ENCODE peak calls at places on chromosomes 12 and 14, in nine cellular contexts. J is esophagus muscularis mucosa, K is HCT116, T is SK-N-SH, E is Panc1, W is stomach, Q is suprapubic skin, D is transverse colon, A is K562. X is an unnamed sample.

GRCh38 chr14:96424104-96424989 is 32.4 kb downstream of the AK7 start:
- DNase-seq in J (no peak), K (peak; percentile 57), T (peak; percentile 77), E (peak; percentile 32), W (peak; percentile 38), Q (no peak), D (peak; percentile 48), A (peak; percentile 33), X (peak; percentile 83)

GRCh38 chr14:95460647-95461478 is 55.6 kb downstream of the SYNE3 start:
- DNase-seq in J (peak; percentile 92), K (peak; percentile 37), T (no peak), E (no peak), W (no peak), Q (no peak), D (peak; percentile 59), A (no peak), X (no peak)

GRCh38 chr14:56752428-56752827 is 57.9 kb downstream of the OTX2 start:
- DNase-seq in J (no peak), K (no peak), T (no peak), E (no peak), W (no peak), Q (no peak), D (no peak), A (no peak), X (no peak)

GRCh38 chr14:88551094-88551870 is 3.5 kb downstream of the PTPN21 start:
- DNase-seq in J (no peak), K (peak; percentile 58), T (peak; percentile 88), E (no peak), W (peak; percentile 85), Q (peak; percentile 90), D (peak; percentile 84), A (peak; percentile 32), X (peak; percentile 86)

GRCh38 chr12:75364918-75365317 is 26.0 kb upstream of the GLIPR1L2 start:
- DNase-seq in J (no peak), K (no peak), T (no peak), E (no peak), W (no peak), Q (no peak), D (no peak), A (no peak), X (no peak)

GRCh38 chr12:131698286-131698685 is 12.6 kb upstream of the SFSWAP start:
- DNase-seq in J (no peak), K (no peak), T (no peak), E (no peak), W (no peak), Q (peak; percentile 65), D (no peak), A (no peak), X (no peak)

GRCh38 chr12:25151476-25151875 is 43.5 kb downstream of the DNAI7 start:
- DNase-seq in J (no peak), K (no peak), T (peak; percentile 15), E (peak; percentile 75), W (peak; percentile 32), Q (no peak), D (peak; percentile 39), A (no peak), X (no peak)

GRCh38 chr12:51520576-51521325 is 70.3 kb upstream of the SCN8A start:
- DNase-seq in J (no peak), K (no peak), T (no peak), E (no peak), W (no peak), Q (no peak), D (no peak), A (no peak), X (no peak)

GRCh38 chr12:57844725-57845477 is 1.6 kb downstream of the CTDSP2 start:
- DNase-seq in J (no peak), K (peak; percentile 23), T (peak; percentile 60), E (no peak), W (peak; percentile 58), Q (peak; percentile 89), D (peak; percentile 65), A (peak; percentile 39), X (peak; percentile 85)

GRCh38 chr12:103858953-103859601 is 18.0 kb upstream of the NT5DC3 start:
- DNase-seq in J (peak; percentile 96), K (peak; percentile 77), T (no peak), E (peak; percentile 64), W (peak; percentile 42), Q (no peak), D (peak; percentile 81), A (peak; percentile 19), X (no peak)
- TF ChIP-seq POLR2AphosphoS5 in J (peak; percentile 98), K (peak; percentile 36), T (no peak), E (peak; percentile 21), W (peak; percentile 10), Q (no peak), D (peak; percentile 87), A (no peak), X (no peak)

GRCh38 chr14:20802341-20803084 is at the start of gene RNASE1:
- DNase-seq in J (no peak), K (no peak), T (no peak), E (no peak), W (peak; percentile 71), Q (no peak), D (peak; percentile 72), A (peak; percentile 24), X (no peak)
- TF ChIP-seq POLR2AphosphoS5 in J (peak; percentile 45), K (no peak), T (no peak), E (no peak), W (peak; percentile 78), Q (no peak), D (peak; percentile 64), A (no peak), X (peak; percentile 52)

DNA sequence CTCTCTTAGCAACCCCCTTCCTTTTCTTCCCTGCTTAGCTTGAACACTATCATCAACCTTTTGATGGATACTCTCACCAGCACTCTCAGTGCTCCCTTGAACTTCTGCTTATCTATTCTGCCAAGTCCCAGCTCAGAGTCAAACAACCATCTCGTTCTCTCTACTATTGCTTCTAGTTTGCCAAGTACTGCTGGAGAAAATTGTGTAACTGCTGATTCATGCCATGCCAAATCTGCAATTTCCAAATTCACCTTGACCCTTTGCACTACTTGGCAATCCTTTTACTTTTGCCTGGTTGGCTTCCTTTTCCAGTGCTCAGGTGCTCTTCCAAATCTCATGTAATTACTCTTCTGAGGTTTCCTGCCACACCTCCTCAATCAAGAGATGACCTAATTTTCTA is 2.8 kb upstream of the CCDC196 start:
- DNase-seq in J (no peak), K (no peak), T (no peak), E (no peak), W (no peak), Q (no peak), D (no peak), A (no peak), X (no peak)
- TF ChIP-seq POLR2AphosphoS5 in J (no peak), K (no peak), T (no peak), E (no peak), W (no peak), Q (no peak), D (no peak), A (no peak), X (no peak)

DNA sequence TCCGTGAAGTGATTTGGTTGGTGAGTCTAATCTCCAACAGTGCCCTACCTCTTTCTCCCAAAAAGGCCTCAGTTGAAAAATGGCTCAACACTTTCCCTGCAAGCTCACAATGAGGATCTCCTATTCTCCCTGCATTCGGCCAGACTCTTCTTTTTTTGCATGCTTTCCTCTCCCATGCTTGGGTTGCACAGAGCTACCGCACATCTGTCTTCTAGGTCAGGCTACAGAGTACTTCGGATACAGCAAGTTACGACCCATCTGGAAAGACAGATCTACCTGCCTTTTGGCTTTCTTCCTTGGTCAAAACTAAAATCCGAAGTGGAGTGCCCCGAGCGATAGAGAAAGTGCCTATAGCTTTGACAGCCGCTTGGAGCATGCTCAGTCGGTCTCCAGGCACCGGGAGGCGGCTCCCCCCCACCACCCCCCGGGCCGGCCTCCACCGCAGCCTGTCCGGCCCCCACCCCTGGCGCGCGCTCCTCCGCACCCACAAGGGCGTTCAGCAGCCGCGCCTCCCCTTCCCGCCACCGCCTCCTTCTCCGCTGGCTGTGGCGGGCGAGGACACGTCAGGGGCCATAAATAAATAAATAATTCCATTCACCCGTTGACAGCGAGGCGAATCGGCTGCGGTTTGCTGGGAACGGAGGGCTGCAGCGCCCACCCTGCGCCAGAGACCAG is at the start of gene SLC16A7:
- DNase-seq in J (peak; percentile 97), K (peak; percentile 59), T (peak; percentile 63), E (no peak), W (peak; percentile 87), Q (peak; percentile 88), D (peak; percentile 83), A (no peak), X (peak; percentile 97)
- TF ChIP-seq POLR2AphosphoS5 in J (peak; percentile 29), K (peak; percentile 21), T (no peak), E (no peak), W (peak; percentile 36), Q (no peak), D (peak; percentile 31), A (no peak), X (peak; percentile 86)

DNA sequence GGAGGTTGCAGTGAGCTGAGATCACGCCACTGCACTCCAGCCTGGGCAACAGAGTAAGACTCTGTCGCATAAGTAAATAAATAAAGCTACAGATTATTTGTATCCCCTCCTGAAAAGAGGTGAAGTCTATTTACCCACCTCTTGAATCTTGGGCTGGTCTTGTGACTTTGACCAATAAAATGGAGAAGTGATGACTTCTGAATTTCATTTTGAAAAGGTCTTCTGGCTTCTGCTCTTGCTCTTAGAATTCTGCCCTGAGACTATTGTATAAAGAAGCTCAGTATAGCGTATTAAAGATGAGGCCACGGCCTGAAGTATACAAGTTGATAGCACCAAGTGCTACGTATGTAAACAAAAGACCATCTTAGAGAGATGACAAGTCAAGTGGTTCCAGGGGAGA is 88.3 kb upstream of the AMN1 start:
- DNase-seq in J (no peak), K (no peak), T (no peak), E (no peak), W (no peak), Q (no peak), D (no peak), A (no peak), X (no peak)
- TF ChIP-seq POLR2AphosphoS5 in J (no peak), K (no peak), T (no peak), E (no peak), W (no peak), Q (no peak), D (no peak), A (no peak), X (no peak)